ENCODE peak calls at places on chromosome 22, in six cellular contexts. T is activated CD4-positive, CD25-positive, alpha-beta regulatory T cell; S is stimulated activated CD8-positive, alpha-beta memory T cell treated with anti-CD3 and anti-CD28 coated beads, Interleukin-2, amount 100 ng/mL, for 1 hour; J is GM20000; N is NB4; L is NCI-H2029 treated with DMSO at 0.1 percent for 48 hours. P is an unnamed sample.

GRCh38 chr22:36056980-36057379 is 28.4 kb upstream of the RBFOX2 start:
- DNase-seq in S (no peak), J (no peak), L (no peak), N (no peak), T (no peak), P (no peak)

GRCh38 chr22:22884888-22885840 is 2.5 kb upstream of the IGLL5 start:
- DNase-seq in J (peak), T (no peak), N (peak), S (no peak), L (no peak), P (no peak)

GRCh38 chr22:35203583-35203982 is 53.7 kb upstream of the HMGXB4 start:
- DNase-seq in L (no peak), J (no peak), T (no peak), N (peak), S (no peak), P (no peak)

GRCh38 chr22:36765943-36766450 is 9.9 kb downstream of the IFT27 start:
- DNase-seq in N (no peak), T (no peak), S (no peak), L (no peak), J (no peak), P (no peak)

GRCh38 chr22:35051791-35052190 is 14.2 kb upstream of the ISX start:
- DNase-seq in J (no peak), L (no peak), T (no peak), N (no peak), S (no peak), P (no peak)

GRCh38 chr22:37195921-37196320 is 7.9 kb upstream of the C1QTNF6 start:
- DNase-seq in J (no peak), N (no peak), S (no peak), L (no peak), T (no peak), P (no peak)

GRCh38 chr22:20140521-20140964 is 8.9 kb downstream of the ZDHHC8 start:
- DNase-seq in J (no peak), L (no peak), N (no peak), T (no peak), S (no peak), P (no peak)

GRCh38 chr22:44133901-44134511 is 46.7 kb upstream of the PARVG start:
- DNase-seq in L (no peak), N (no peak), T (no peak), J (no peak), S (no peak), P (no peak)

GRCh38 chr22:38866399-38867123 is 5.5 kb downstream of the CBX6 start:
- DNase-seq in S (no peak), T (no peak), L (no peak), N (no peak), J (peak), P (no peak)

GRCh38 chr22:42632096-42632495 is 8.3 kb downstream of the ATP5MGL start:
- DNase-seq in J (no peak), L (no peak), S (no peak), N (no peak), T (no peak), P (no peak)

GRCh38 chr22:19430890-19431541 is 517 bp downstream of the HIRA start:
- DNase-seq in L (no peak), S (no peak), N (peak), T (no peak), J (peak), P (no peak)

GRCh38 chr22:41057076-41057475 is 35.3 kb upstream of the EP300 start:
- DNase-seq in N (no peak), J (no peak), S (no peak), T (no peak), L (no peak), P (no peak)

GRCh38 chr22:25404923-25405853 is 159.3 kb upstream of the GRK3 start:
- DNase-seq in N (peak), J (peak), T (peak), S (peak), L (peak), P (no peak)

GRCh38 chr22:19097518-19097917 is 24.7 kb downstream of the DGCR2 start:
- DNase-seq in L (no peak), J (no peak), N (no peak), T (no peak), S (no peak), P (no peak)

GRCh38 chr22:39593931-39594285 is 23.4 kb downstream of the CACNA1I start:
- DNase-seq in N (no peak), J (no peak), L (no peak), T (no peak), S (no peak), P (no peak)

GRCh38 chr22:28442951-28443876 is 236.4 kb downstream of the TTC28 start:
- DNase-seq in T (no peak), J (peak), S (no peak), L (no peak), N (peak), P (no peak)

GRCh38 chr22:35887296-35887875 is 141.2 kb downstream of the RBFOX2 start:
- DNase-seq in N (no peak), J (no peak), L (no peak), S (no peak), T (no peak), P (no peak)

GRCh38 chr22:45717787-45718186 is 46.2 kb downstream of the ATXN10 start:
- DNase-seq in T (no peak), J (no peak), N (no peak), L (no peak), S (no peak), P (no peak)

GRCh38 chr22:44444341-44445306 is 53.4 kb downstream of the RTL6 start:
- DNase-seq in N (peak), J (no peak), L (no peak), S (no peak), T (no peak), P (no peak)

GRCh38 chr22:24972369-24972768 is 19.9 kb downstream of the KIAA1671 start:
- DNase-seq in J (no peak), L (no peak), T (no peak), N (no peak), S (no peak), P (no peak)

GRCh38 chr22:28441720-28442263 is 237.8 kb downstream of the TTC28 start:
- DNase-seq in N (no peak), L (no peak), T (no peak), S (no peak), J (peak), P (no peak)

GRCh38 chr22:31130873-31131272 is 8.1 kb downstream of the INPP5J start:
- DNase-seq in L (peak), N (no peak), S (no peak), J (no peak), T (no peak), P (no peak)

GRCh38 chr22:31616315-31616980 is 45.6 kb downstream of the PISD start:
- DNase-seq in L (no peak), S (no peak), N (peak), T (no peak), J (peak), P (no peak)

GRCh38 chr22:39236321-39237275 is 8.2 kb downstream of the PDGFB start:
- DNase-seq in T (no peak), N (peak), L (peak), S (no peak), J (peak), P (peak)

GRCh38 chr22:39348909-39349505 is 784 bp upstream of the SYNGR1 start:
- DNase-seq in N (peak), S (no peak), L (no peak), T (no peak), J (peak), P (no peak)

GRCh38 chr22:49792107-49792506 is 35.6 kb downstream of the BRD1 start:
- DNase-seq in L (no peak), S (no peak), N (no peak), T (no peak), J (no peak), P (no peak)

GRCh38 chr22:36386900-36387663 is 685 bp downstream of the MYH9 start:
- DNase-seq in L (no peak), T (peak), S (no peak), N (peak), J (peak), P (no peak)

GRCh38 chr22:42544686-42545085 is 9.1 kb upstream of the SERHL2 start:
- DNase-seq in L (peak), S (no peak), J (no peak), N (no peak), T (no peak), P (no peak)

GRCh38 chr22:49205401-49205800 is 622.3 kb downstream of the BRD1 start:
- DNase-seq in S (no peak), N (no peak), L (no peak), J (no peak), T (no peak), P (no peak)

GRCh38 chr22:43225609-43226008 is 38.7 kb upstream of the TTLL12 start:
- DNase-seq in J (no peak), T (no peak), N (no peak), L (no peak), S (no peak), P (no peak)

GRCh38 chr22:20937031-20937793 is 20.0 kb downstream of the CRKL start:
- DNase-seq in J (no peak), N (no peak), L (peak), T (no peak), S (no peak), P (no peak)

GRCh38 chr22:28833276-28833923 is 33.0 kb upstream of the XBP1 start:
- DNase-seq in L (no peak), S (no peak), T (no peak), N (no peak), J (no peak), P (no peak)

GRCh38 chr22:32745251-32745995 is 56.1 kb upstream of the TIMP3 start:
- DNase-seq in S (no peak), J (no peak), L (no peak), N (peak), T (no peak), P (no peak)

GRCh38 chr22:43633631-43634030 is 178.5 kb downstream of the EFCAB6 start:
- DNase-seq in S (no peak), N (no peak), L (no peak), T (no peak), J (no peak), P (no peak)

GRCh38 chr22:27144345-27144744 is 487.0 kb downstream of the MIAT start:
- DNase-seq in S (no peak), N (no peak), T (no peak), J (no peak), L (no peak), P (no peak)

GRCh38 chr22:44089717-44090570 is 65.8 kb downstream of the PARVB start:
- DNase-seq in T (no peak), J (no peak), N (no peak), S (no peak), L (no peak), P (no peak)

GRCh38 chr22:25487508-25487907 is 77.0 kb upstream of the GRK3 start:
- DNase-seq in N (no peak), T (no peak), L (no peak), J (no peak), S (no peak), P (no peak)

GRCh38 chr22:20155330-20156041 is 4.6 kb upstream of the CCDC188 start:
- DNase-seq in J (no peak), N (peak), T (no peak), S (no peak), L (peak), P (peak)